ENCODE peak calls at places on chromosome 12, in seven cellular contexts. L is HTR-8/SVneo, Q is RPMI7951, T is WTC11, E is adipocyte, R is GM10248, N is islet precursor cell. H is an unnamed sample.

GRCh38 chr12:49703647-49704137 is 3.5 kb downstream of the FMNL3 start:
- DNase-seq in N (no peak), T (no peak), E (peak), L (no peak), R (peak), Q (peak), H (peak)

GRCh38 chr12:32302218-32302826 is 97.0 kb upstream of the FGD4 start:
- DNase-seq in T (peak), E (no peak), Q (peak), N (peak), R (peak), L (peak), H (peak)

GRCh38 chr12:24797901-24798300 is 151.0 kb downstream of the BCAT1 start:
- DNase-seq in Q (no peak), T (no peak), R (no peak), N (no peak), E (no peak), L (no peak), H (no peak)

GRCh38 chr12:75724913-75725312 is 213.5 kb upstream of the KRR1 start:
- DNase-seq in N (peak), L (peak), T (no peak), E (peak), R (no peak), Q (peak), H (no peak)

GRCh38 chr12:4434721-4435425 is 10.7 kb downstream of the FGF6 start:
- DNase-seq in L (no peak), T (no peak), N (peak), E (no peak), R (no peak), Q (no peak), H (no peak)

GRCh38 chr12:130423991-130424857 is 86.5 kb downstream of the PIWIL1 start:
- DNase-seq in N (peak), L (no peak), R (no peak), T (no peak), Q (no peak), E (no peak), H (no peak)

GRCh38 chr12:33439587-33440011 is at the start of gene SYT10:
- DNase-seq in E (peak), Q (no peak), N (peak), T (peak), L (no peak), R (peak), H (no peak)

GRCh38 chr12:14885718-14886201 is at the start of gene MGP:
- DNase-seq in E (peak), Q (peak), T (no peak), L (no peak), N (no peak), R (no peak), H (no peak)

GRCh38 chr12:132261328-132262138 is 67.9 kb downstream of the GALNT9 start:
- DNase-seq in T (no peak), R (no peak), L (no peak), N (no peak), Q (no peak), E (no peak), H (no peak)

GRCh38 chr12:113221181-113221996 is at the start of gene TPCN1:
- DNase-seq in L (peak), Q (peak), E (peak), T (peak), N (peak), R (peak), H (peak)

GRCh38 chr12:122967151-122967550 is 888 bp upstream of the ABCB9 start:
- DNase-seq in Q (no peak), E (no peak), L (no peak), R (no peak), N (no peak), T (no peak), H (no peak)

GRCh38 chr12:26226119-26226518 is 30.7 kb downstream of the SSPN start:
- DNase-seq in E (no peak), N (no peak), L (no peak), T (no peak), R (no peak), Q (no peak), H (no peak)

GRCh38 chr12:13099910-13100609 is 3.4 kb downstream of the GSG1 start:
- DNase-seq in L (no peak), E (no peak), T (no peak), Q (no peak), R (no peak), N (peak), H (no peak)

GRCh38 chr12:119683413-119683812 is 15.5 kb downstream of the PRKAB1 start:
- DNase-seq in Q (peak), R (no peak), N (no peak), T (no peak), L (no peak), E (peak), H (no peak)

GRCh38 chr12:90995041-90995440 is 9.7 kb downstream of the EPYC start:
- DNase-seq in Q (no peak), R (no peak), E (peak), T (no peak), L (no peak), N (no peak), H (no peak)

GRCh38 chr12:109655578-109655977 is 58.0 kb upstream of the FAM222A start:
- DNase-seq in L (no peak), E (no peak), N (no peak), Q (no peak), T (no peak), R (no peak), H (no peak)

GRCh38 chr12:54227376-54227775 is 38.6 kb upstream of the SMUG1 start:
- DNase-seq in Q (no peak), N (no peak), R (no peak), T (no peak), E (no peak), L (no peak), H (no peak)